ENCODE peak calls at places on chromosomes 12 and 14, in five cellular contexts. One of them, this sample, is unnamed.

GRCh38 chr12:50928392-50928791 is 24.0 kb upstream of the HIGD1C start:
- DNase-seq in HTR-8/SVneo: no peak
- DNase-seq in LoVo: no peak
- DNase-seq in NCI-H82: no peak
- DNase-seq in activated CD4-positive, alpha-beta T cell treated with anti-CD3 and anti-CD28 coated beads for 24 hours: no peak
- DNase-seq in this sample: no peak

GRCh38 chr12:3809357-3810015 is 56.6 kb upstream of the CRACR2A start:
- DNase-seq in HTR-8/SVneo: no peak
- DNase-seq in LoVo: no peak
- DNase-seq in NCI-H82: no peak
- DNase-seq in activated CD4-positive, alpha-beta T cell treated with anti-CD3 and anti-CD28 coated beads for 24 hours: no peak
- DNase-seq in this sample: no peak

GRCh38 chr14:70096866-70097265 is 91.9 kb downstream of the SLC8A3 start:
- DNase-seq in HTR-8/SVneo: peak; percentile 64
- DNase-seq in LoVo: no peak
- DNase-seq in NCI-H82: peak; percentile 44
- DNase-seq in activated CD4-positive, alpha-beta T cell treated with anti-CD3 and anti-CD28 coated beads for 24 hours: no peak
- DNase-seq in this sample: no peak

GRCh38 chr12:106058256-106059182 is 80.2 kb downstream of the NUAK1 start:
- DNase-seq in HTR-8/SVneo: no peak
- DNase-seq in LoVo: no peak
- DNase-seq in NCI-H82: no peak
- DNase-seq in activated CD4-positive, alpha-beta T cell treated with anti-CD3 and anti-CD28 coated beads for 24 hours: no peak
- DNase-seq in this sample: no peak

GRCh38 chr12:40738856-40739255 is 46.6 kb downstream of the CNTN1 start:
- DNase-seq in HTR-8/SVneo: no peak
- DNase-seq in LoVo: no peak
- DNase-seq in NCI-H82: no peak
- DNase-seq in activated CD4-positive, alpha-beta T cell treated with anti-CD3 and anti-CD28 coated beads for 24 hours: no peak
- DNase-seq in this sample: no peak

GRCh38 chr14:93430889-93431670 is at the start of gene UNC79:
- DNase-seq in HTR-8/SVneo: no peak
- DNase-seq in LoVo: no peak
- DNase-seq in NCI-H82: peak; percentile 82
- DNase-seq in activated CD4-positive, alpha-beta T cell treated with anti-CD3 and anti-CD28 coated beads for 24 hours: no peak
- DNase-seq in this sample: no peak

GRCh38 chr12:104356231-104357115 is 52.9 kb downstream of the EID3 start:
- DNase-seq in HTR-8/SVneo: no peak
- DNase-seq in LoVo: no peak
- DNase-seq in NCI-H82: peak; percentile 35
- DNase-seq in activated CD4-positive, alpha-beta T cell treated with anti-CD3 and anti-CD28 coated beads for 24 hours: no peak
- DNase-seq in this sample: no peak

GRCh38 chr14:31926123-31926522 is 151.0 kb upstream of the ARHGAP5 start:
- DNase-seq in HTR-8/SVneo: peak; percentile 58
- DNase-seq in LoVo: peak; percentile 64
- DNase-seq in NCI-H82: peak; percentile 64
- DNase-seq in activated CD4-positive, alpha-beta T cell treated with anti-CD3 and anti-CD28 coated beads for 24 hours: no peak
- DNase-seq in this sample: no peak

GRCh38 chr12:123602651-123603195 is 824 bp downstream of the DDX55 start:
- DNase-seq in HTR-8/SVneo: no peak
- DNase-seq in LoVo: no peak
- DNase-seq in NCI-H82: peak; percentile 24
- DNase-seq in activated CD4-positive, alpha-beta T cell treated with anti-CD3 and anti-CD28 coated beads for 24 hours: no peak
- DNase-seq in this sample: no peak

GRCh38 chr14:101351769-101352168 is 209.5 kb upstream of the DIO3 start:
- DNase-seq in HTR-8/SVneo: no peak
- DNase-seq in LoVo: no peak
- DNase-seq in NCI-H82: no peak
- DNase-seq in activated CD4-positive, alpha-beta T cell treated with anti-CD3 and anti-CD28 coated beads for 24 hours: no peak
- DNase-seq in this sample: no peak

GRCh38 chr12:32983332-32983731 is 86.8 kb upstream of the PKP2 start:
- DNase-seq in HTR-8/SVneo: no peak
- DNase-seq in LoVo: no peak
- DNase-seq in NCI-H82: no peak
- DNase-seq in activated CD4-positive, alpha-beta T cell treated with anti-CD3 and anti-CD28 coated beads for 24 hours: no peak
- DNase-seq in this sample: no peak

GRCh38 chr14:95466506-95466905 is 49.9 kb downstream of the SYNE3 start:
- DNase-seq in HTR-8/SVneo: no peak
- DNase-seq in LoVo: no peak
- DNase-seq in NCI-H82: no peak
- DNase-seq in activated CD4-positive, alpha-beta T cell treated with anti-CD3 and anti-CD28 coated beads for 24 hours: no peak
- DNase-seq in this sample: no peak

GRCh38 chr12:132541200-132541599 is 51.2 kb downstream of the FBRSL1 start:
- DNase-seq in HTR-8/SVneo: no peak
- DNase-seq in LoVo: no peak
- DNase-seq in NCI-H82: no peak
- DNase-seq in activated CD4-positive, alpha-beta T cell treated with anti-CD3 and anti-CD28 coated beads for 24 hours: no peak
- DNase-seq in this sample: no peak

GRCh38 chr12:3252416-3252815 is 175.2 kb downstream of the TSPAN9 start:
- DNase-seq in HTR-8/SVneo: no peak
- DNase-seq in LoVo: no peak
- DNase-seq in NCI-H82: no peak
- DNase-seq in activated CD4-positive, alpha-beta T cell treated with anti-CD3 and anti-CD28 coated beads for 24 hours: no peak
- DNase-seq in this sample: no peak

GRCh38 chr12:74896186-74896585 is 313.5 kb downstream of the KCNC2 start:
- DNase-seq in HTR-8/SVneo: no peak
- DNase-seq in LoVo: no peak
- DNase-seq in NCI-H82: no peak
- DNase-seq in activated CD4-positive, alpha-beta T cell treated with anti-CD3 and anti-CD28 coated beads for 24 hours: no peak
- DNase-seq in this sample: no peak

GRCh38 chr14:105537580-105538474 is 11.4 kb downstream of the TMEM121 start:
- DNase-seq in HTR-8/SVneo: peak; percentile 76
- DNase-seq in LoVo: peak; percentile 49
- DNase-seq in NCI-H82: peak; percentile 50
- DNase-seq in activated CD4-positive, alpha-beta T cell treated with anti-CD3 and anti-CD28 coated beads for 24 hours: peak; percentile 59
- DNase-seq in this sample: peak; percentile 56

GRCh38 chr12:20044304-20044703 is 324.0 kb upstream of the PDE3A start:
- DNase-seq in HTR-8/SVneo: no peak
- DNase-seq in LoVo: no peak
- DNase-seq in NCI-H82: no peak
- DNase-seq in activated CD4-positive, alpha-beta T cell treated with anti-CD3 and anti-CD28 coated beads for 24 hours: no peak
- DNase-seq in this sample: no peak

GRCh38 chr12:21666722-21667121 is 9.1 kb upstream of the LDHB start:
- DNase-seq in HTR-8/SVneo: no peak
- DNase-seq in LoVo: no peak
- DNase-seq in NCI-H82: no peak
- DNase-seq in activated CD4-positive, alpha-beta T cell treated with anti-CD3 and anti-CD28 coated beads for 24 hours: no peak
- DNase-seq in this sample: no peak

GRCh38 chr14:72525087-72525909 is 368.6 kb downstream of the DPF3 start:
- DNase-seq in HTR-8/SVneo: no peak
- DNase-seq in LoVo: no peak
- DNase-seq in NCI-H82: no peak
- DNase-seq in activated CD4-positive, alpha-beta T cell treated with anti-CD3 and anti-CD28 coated beads for 24 hours: no peak
- DNase-seq in this sample: no peak

GRCh38 chr12:11661491-11662085 is 12.1 kb downstream of the ETV6 start:
- DNase-seq in HTR-8/SVneo: no peak
- DNase-seq in LoVo: no peak
- DNase-seq in NCI-H82: no peak
- DNase-seq in activated CD4-positive, alpha-beta T cell treated with anti-CD3 and anti-CD28 coated beads for 24 hours: no peak
- DNase-seq in this sample: no peak

GRCh38 chr12:56087220-56087619 is 7.3 kb downstream of the ERBB3 start:
- DNase-seq in HTR-8/SVneo: no peak
- DNase-seq in LoVo: peak; percentile 59
- DNase-seq in NCI-H82: no peak
- DNase-seq in activated CD4-positive, alpha-beta T cell treated with anti-CD3 and anti-CD28 coated beads for 24 hours: no peak
- DNase-seq in this sample: no peak

GRCh38 chr12:3144495-3144894 is 67.3 kb downstream of the TSPAN9 start:
- DNase-seq in HTR-8/SVneo: no peak
- DNase-seq in LoVo: no peak
- DNase-seq in NCI-H82: peak; percentile 39
- DNase-seq in activated CD4-positive, alpha-beta T cell treated with anti-CD3 and anti-CD28 coated beads for 24 hours: no peak
- DNase-seq in this sample: no peak

GRCh38 chr14:61335049-61335448 is 13.7 kb downstream of the PRKCH start:
- DNase-seq in HTR-8/SVneo: no peak
- DNase-seq in LoVo: no peak
- DNase-seq in NCI-H82: no peak
- DNase-seq in activated CD4-positive, alpha-beta T cell treated with anti-CD3 and anti-CD28 coated beads for 24 hours: no peak
- DNase-seq in this sample: no peak

GRCh38 chr14:90985601-90986242 is 74.7 kb downstream of the RPS6KA5 start:
- DNase-seq in HTR-8/SVneo: no peak
- DNase-seq in LoVo: no peak
- DNase-seq in NCI-H82: no peak
- DNase-seq in activated CD4-positive, alpha-beta T cell treated with anti-CD3 and anti-CD28 coated beads for 24 hours: no peak
- DNase-seq in this sample: no peak

GRCh38 chr14:73774244-73774575 is 60.0 kb upstream of the PNMA1 start:
- DNase-seq in HTR-8/SVneo: no peak
- DNase-seq in LoVo: no peak
- DNase-seq in NCI-H82: no peak
- DNase-seq in activated CD4-positive, alpha-beta T cell treated with anti-CD3 and anti-CD28 coated beads for 24 hours: no peak
- DNase-seq in this sample: no peak

GRCh38 chr12:71947645-71948105 is 9.0 kb downstream of the TPH2 start:
- DNase-seq in HTR-8/SVneo: no peak
- DNase-seq in LoVo: no peak
- DNase-seq in NCI-H82: peak; percentile 92
- DNase-seq in activated CD4-positive, alpha-beta T cell treated with anti-CD3 and anti-CD28 coated beads for 24 hours: no peak
- DNase-seq in this sample: no peak